ENCODE peak calls at places on chromosomes 4 and X, in seven cellular contexts. B is aorta; Y is heart right ventricle; H is ovary; T is effector memory CD4-positive, alpha-beta T cell; G is tibial nerve; X is keratinocyte. P is an unnamed sample.

GRCh38 chr4:172143605-172144314 is 330.6 kb downstream of the GALNTL6 start:
- DNase-seq in B (no peak), Y (no peak), H (no peak), T (no peak), G (no peak), X (no peak), P (no peak)

GRCh38 chrX:11419102-11419501 is 125.9 kb downstream of the AMELX start:
- DNase-seq in B (no peak), Y (no peak), H (no peak), T (no peak), G (no peak), X (no peak), P (no peak)

GRCh38 chrX:57643698-57644097 is 36.4 kb downstream of the NLRP2B start:
- DNase-seq in B (no peak), Y (no peak), H (no peak), T (no peak), G (no peak), X (no peak), P (no peak)

GRCh38 chr4:153023692-153024394 is 87.7 kb downstream of the FHDC1 start:
- DNase-seq in B (no peak), Y (no peak), H (no peak), T (no peak), G (no peak), X (peak; percentile 61), P (no peak)

GRCh38 chr4:99447079-99447478 is 11.9 kb upstream of the ADH7 start:
- DNase-seq in B (no peak), Y (no peak), H (no peak), T (no peak), G (no peak), X (no peak), P (no peak)

GRCh38 chrX:29042341-29042740 is 455.1 kb downstream of the IL1RAPL1 start:
- DNase-seq in B (no peak), Y (no peak), H (no peak), T (no peak), G (no peak), X (no peak), P (no peak)

GRCh38 chr4:27911047-27911446 is 1050.4 kb downstream of the STIM2 start:
- DNase-seq in B (no peak), Y (no peak), H (no peak), T (no peak), G (no peak), X (no peak), P (no peak)

GRCh38 chr4:150582881-150583286 is 933 bp downstream of the MAB21L2 start:
- DNase-seq in B (no peak), Y (no peak), H (no peak), T (no peak), G (no peak), X (no peak), P (peak; percentile 40)

GRCh38 chr4:38788327-38788726 is 5.5 kb upstream of the TLR10 start:
- DNase-seq in B (no peak), Y (no peak), H (no peak), T (no peak), G (no peak), X (peak; percentile 60), P (no peak)

GRCh38 chr4:186840771-186841301 is 117.2 kb upstream of the FAT1 start:
- DNase-seq in B (peak; percentile 58), Y (peak; percentile 11), H (peak; percentile 26), T (no peak), G (peak; percentile 34), X (no peak), P (peak; percentile 78)

GRCh38 chr4:86957214-86957613 is 22.4 kb downstream of the AFF1 start:
- DNase-seq in B (no peak), Y (no peak), H (no peak), T (no peak), G (no peak), X (no peak), P (no peak)

GRCh38 chrX:69100478-69100877 is 64.8 kb downstream of the PJA1 start:
- DNase-seq in B (no peak), Y (no peak), H (no peak), T (no peak), G (no peak), X (no peak), P (no peak)

GRCh38 chr4:133156096-133156495 is 7.0 kb downstream of the PCDH10 start:
- DNase-seq in B (no peak), Y (no peak), H (no peak), T (no peak), G (no peak), X (no peak), P (no peak)

GRCh38 chr4:3801521-3801920 is 35.3 kb downstream of the ADRA2C start:
- DNase-seq in B (peak; percentile 16), Y (no peak), H (no peak), T (no peak), G (no peak), X (no peak), P (no peak)

GRCh38 chrX:9895225-9895912 is 71.8 kb upstream of the CLDN34 start:
- DNase-seq in B (no peak), Y (no peak), H (no peak), T (no peak), G (no peak), X (no peak), P (no peak)

GRCh38 chr4:37865450-37865849 is 25.4 kb upstream of the TBC1D1 start:
- DNase-seq in B (no peak), Y (peak; percentile 23), H (no peak), T (no peak), G (no peak), X (no peak), P (no peak)

GRCh38 chr4:165563851-165564250 is 185.0 kb downstream of the CPE start:
- DNase-seq in B (no peak), Y (no peak), H (no peak), T (no peak), G (no peak), X (peak; percentile 41), P (no peak)

GRCh38 chr4:168643083-168643795 is 146.4 kb downstream of the PALLD start:
- DNase-seq in B (no peak), Y (no peak), H (no peak), T (no peak), G (no peak), X (no peak), P (no peak)

GRCh38 chr4:173522160-173522873 is 7.7 kb downstream of the HAND2 start:
- DNase-seq in B (peak; percentile 91), Y (peak; percentile 86), H (peak; percentile 93), T (no peak), G (peak; percentile 73), X (no peak), P (peak; percentile 97)

GRCh38 chrX:121635141-121635540 is 587.7 kb downstream of the GLUD2 start:
- DNase-seq in B (no peak), Y (no peak), H (no peak), T (no peak), G (no peak), X (no peak), P (no peak)

GRCh38 chr4:90889171-90889570 is 762.0 kb downstream of the CCSER1 start:
- DNase-seq in B (no peak), Y (no peak), H (no peak), T (no peak), G (no peak), X (no peak), P (no peak)
- H3K27me3 ChIP-seq in B (no peaks in the 10 kb centered on the region), Y (no peaks in the 10 kb centered on the region), H (no peaks in the 10 kb centered on the region), T (no peaks in the 10 kb centered on the region), G (no peaks in the 10 kb centered on the region), X (no peaks in the 10 kb centered on the region), P (no peaks in the 10 kb centered on the region)

GRCh38 chr4:15667006-15667405 is 11.8 kb upstream of the FBXL5 start:
- DNase-seq in B (no peak), Y (no peak), H (no peak), T (no peak), G (no peak), X (no peak), P (no peak)

GRCh38 chr4:15672096-15672495 is 9.5 kb upstream of the FAM200B start:
- DNase-seq in B (no peak), Y (no peak), H (no peak), T (no peak), G (no peak), X (no peak), P (no peak)

GRCh38 chr4:15670576-15670975 is 11.1 kb upstream of the FAM200B start:
- DNase-seq in B (no peak), Y (no peak), H (no peak), T (no peak), G (no peak), X (no peak), P (no peak)

GRCh38 chr4:15665738-15666365 is 10.7 kb upstream of the FBXL5 start:
- DNase-seq in B (no peak), Y (peak; percentile 16), H (no peak), T (no peak), G (no peak), X (peak; percentile 93), P (no peak)

DNA sequence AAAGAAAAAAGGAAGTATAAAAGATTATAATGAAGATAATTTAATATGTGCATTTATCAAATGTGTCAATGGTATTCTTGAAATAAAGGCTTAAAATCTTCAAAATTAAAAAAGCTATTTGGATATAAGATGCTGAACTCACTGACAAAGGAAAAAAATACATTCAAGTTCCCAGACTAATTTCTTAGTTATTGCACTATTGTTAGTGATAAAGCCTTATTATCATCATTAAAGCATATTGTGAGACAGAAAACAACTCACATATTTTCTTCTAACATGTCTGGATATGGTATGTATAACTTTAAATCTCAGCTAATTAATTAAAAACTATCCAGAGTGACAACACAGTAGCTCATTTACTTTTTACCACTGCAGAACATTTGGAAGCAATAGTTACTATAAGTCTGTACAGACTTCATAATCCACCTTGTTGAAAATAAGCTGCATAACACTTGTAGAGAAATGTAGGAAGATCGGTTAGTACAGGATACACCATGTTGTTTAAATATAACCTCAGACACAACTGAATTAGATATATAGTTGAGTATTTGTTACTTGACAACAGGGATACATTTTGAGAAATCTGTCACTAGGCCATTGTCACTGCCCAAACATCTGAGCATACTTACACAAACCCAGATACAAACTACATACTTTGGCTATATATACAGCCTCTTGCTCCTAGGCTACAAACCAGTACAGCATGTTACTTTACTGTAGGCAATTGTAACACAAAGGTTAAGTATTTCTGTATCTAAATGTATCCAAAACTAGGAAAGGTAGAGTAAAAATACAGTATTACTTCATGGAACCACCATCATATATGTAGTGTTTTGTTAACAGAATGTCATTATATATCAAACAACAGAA is 12.8 kb upstream of the FAM200B start:
- DNase-seq in B (no peak), Y (no peak), H (no peak), T (no peak), G (no peak), X (no peak), P (no peak)
- H3K4me1 ChIP-seq in B (no peaks in the 10 kb centered on the region), Y (no peaks in the 10 kb centered on the region), H (no peaks in the 10 kb centered on the region), T (no peaks in the 10 kb centered on the region), G (no peaks in the 10 kb centered on the region), X (peaks cover 36% of the 10 kb centered on the region), P (no peaks in the 10 kb centered on the region)

DNA sequence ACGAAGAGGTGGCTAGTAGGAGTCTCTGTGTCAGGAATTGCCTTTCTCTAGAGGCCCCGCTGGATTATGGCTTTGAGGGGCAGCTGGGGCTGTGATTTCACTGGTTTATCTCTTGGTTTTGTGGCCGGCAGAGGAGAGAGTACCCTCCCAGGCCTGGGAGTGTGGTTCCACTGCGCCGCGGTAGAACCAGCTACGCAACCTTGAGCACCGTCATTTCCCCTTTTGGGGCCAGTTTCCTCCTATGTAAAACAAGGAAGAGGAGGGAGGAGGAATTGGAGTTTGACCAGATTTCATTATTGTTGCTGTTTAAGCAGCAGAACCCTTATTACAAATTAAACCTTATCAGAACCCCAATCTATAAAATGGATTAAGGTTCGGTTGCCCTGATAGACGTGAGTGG is 4.4 kb downstream of the SOX3 start:
- DNase-seq in B (no peak), Y (no peak), H (no peak), T (no peak), G (no peak), X (no peak), P (no peak)
- H3K27me3 ChIP-seq in B (no peaks in the 10 kb centered on the region), Y (peaks cover 68% of the 10 kb centered on the region), H (no peaks in the 10 kb centered on the region), T (peaks cover 1% of the 10 kb centered on the region), G (no peaks in the 10 kb centered on the region), X (peaks cover 48% of the 10 kb centered on the region), P (no peaks in the 10 kb centered on the region)

GRCh38 chr4:62917649-62918048 is 1491.6 kb downstream of the TECRL start:
- DNase-seq in B (no peak), Y (no peak), H (no peak), T (no peak), G (no peak), X (no peak), P (no peak)
- H3K4me1 ChIP-seq in B (no peaks in the 10 kb centered on the region), Y (no peaks in the 10 kb centered on the region), H (no peaks in the 10 kb centered on the region), T (no peaks in the 10 kb centered on the region), G (no peaks in the 10 kb centered on the region), X (no peaks in the 10 kb centered on the region), P (no peaks in the 10 kb centered on the region)

P was measured in right cardiac atrium.